ENCODE peak calls at places on chromosomes 3 and 15, in seven cellular contexts. One of them, this sample, is unnamed.
A peak's percentile ranks its signal among the peaks of the same experiment; 100 is the strongest.

GRCh38 chr15:55721554-55722185 is 21.3 kb downstream of the PRTG start:
- DNase-seq in H9: no peak
- DNase-seq in SK-N-SH: no peak
- DNase-seq in PC-3: no peak
- DNase-seq in hepatocyte: no peak
- DNase-seq in HCT116: no peak
- DNase-seq in OCI-LY7: no peak
- DNase-seq in this sample: no peak

GRCh38 chr15:65839354-65839901 is 29.9 kb upstream of the RAB11A start:
- DNase-seq in H9: no peak
- DNase-seq in SK-N-SH: no peak
- DNase-seq in PC-3: no peak
- DNase-seq in hepatocyte: no peak
- DNase-seq in HCT116: no peak
- DNase-seq in OCI-LY7: no peak
- DNase-seq in this sample: no peak

GRCh38 chr15:65981837-65982696 is 112.8 kb downstream of the RAB11A start:
- DNase-seq in H9: peak; percentile 93
- DNase-seq in SK-N-SH: peak; percentile 91
- DNase-seq in PC-3: no peak
- DNase-seq in hepatocyte: peak; percentile 69
- DNase-seq in HCT116: peak; percentile 15
- DNase-seq in OCI-LY7: peak; percentile 75
- DNase-seq in this sample: peak; percentile 86

GRCh38 chr3:50503504-50503903 is at the start of gene CACNA2D2:
- DNase-seq in H9: peak; percentile 71
- DNase-seq in SK-N-SH: peak; percentile 96
- DNase-seq in PC-3: peak; percentile 54
- DNase-seq in hepatocyte: peak; percentile 80
- DNase-seq in HCT116: peak; percentile 15
- DNase-seq in OCI-LY7: no peak
- DNase-seq in this sample: no peak

GRCh38 chr3:27666277-27666676 is 55.8 kb downstream of the EOMES start:
- DNase-seq in H9: peak; percentile 49
- DNase-seq in SK-N-SH: no peak
- DNase-seq in PC-3: no peak
- DNase-seq in hepatocyte: no peak
- DNase-seq in HCT116: no peak
- DNase-seq in OCI-LY7: no peak
- DNase-seq in this sample: no peak

GRCh38 chr3:13161021-13161759 is 88.0 kb upstream of the IQSEC1 start:
- DNase-seq in H9: peak; percentile 45
- DNase-seq in SK-N-SH: peak; percentile 64
- DNase-seq in PC-3: no peak
- DNase-seq in hepatocyte: no peak
- DNase-seq in HCT116: no peak
- DNase-seq in OCI-LY7: no peak
- DNase-seq in this sample: no peak

GRCh38 chr3:44661189-44661588 is 12.7 kb downstream of the ZNF35 start:
- DNase-seq in H9: no peak
- DNase-seq in SK-N-SH: no peak
- DNase-seq in PC-3: peak; percentile 15
- DNase-seq in hepatocyte: no peak
- DNase-seq in HCT116: no peak
- DNase-seq in OCI-LY7: peak; percentile 12
- DNase-seq in this sample: no peak

GRCh38 chr3:4684976-4685375 is 191.8 kb downstream of the ITPR1 start:
- DNase-seq in H9: no peak
- DNase-seq in SK-N-SH: no peak
- DNase-seq in PC-3: no peak
- DNase-seq in hepatocyte: no peak
- DNase-seq in HCT116: no peak
- DNase-seq in OCI-LY7: no peak
- DNase-seq in this sample: no peak

GRCh38 chr3:56878046-56878445 is 76.3 kb upstream of the ARHGEF3 start:
- DNase-seq in H9: no peak
- DNase-seq in SK-N-SH: no peak
- DNase-seq in PC-3: no peak
- DNase-seq in hepatocyte: no peak
- DNase-seq in HCT116: no peak
- DNase-seq in OCI-LY7: no peak
- DNase-seq in this sample: no peak

GRCh38 chr3:107367353-107367752 is 9.9 kb upstream of the CCDC54 start:
- DNase-seq in H9: no peak
- DNase-seq in SK-N-SH: no peak
- DNase-seq in PC-3: peak; percentile 95
- DNase-seq in hepatocyte: no peak
- DNase-seq in HCT116: peak; percentile 6
- DNase-seq in OCI-LY7: peak; percentile 5
- DNase-seq in this sample: peak; percentile 43

GRCh38 chr3:82462977-82463376 is 701.5 kb upstream of the GBE1 start:
- DNase-seq in H9: no peak
- DNase-seq in SK-N-SH: no peak
- DNase-seq in PC-3: no peak
- DNase-seq in hepatocyte: peak; percentile 15
- DNase-seq in HCT116: no peak
- DNase-seq in OCI-LY7: no peak
- DNase-seq in this sample: no peak

GRCh38 chr15:46365612-46366011 is 730.8 kb downstream of the SQOR start:
- DNase-seq in H9: no peak
- DNase-seq in SK-N-SH: no peak
- DNase-seq in PC-3: peak; percentile 1
- DNase-seq in hepatocyte: no peak
- DNase-seq in HCT116: no peak
- DNase-seq in OCI-LY7: no peak
- DNase-seq in this sample: no peak

GRCh38 chr3:175338775-175339535 is 479.8 kb downstream of the NAALADL2 start:
- DNase-seq in H9: peak; percentile 31
- DNase-seq in SK-N-SH: no peak
- DNase-seq in PC-3: peak; percentile 74
- DNase-seq in hepatocyte: peak; percentile 16
- DNase-seq in HCT116: peak; percentile 63
- DNase-seq in OCI-LY7: no peak
- DNase-seq in this sample: no peak

GRCh38 chr3:194046995-194047681 is 88.8 kb upstream of the HES1 start:
- DNase-seq in H9: no peak
- DNase-seq in SK-N-SH: peak; percentile 38
- DNase-seq in PC-3: no peak
- DNase-seq in hepatocyte: no peak
- DNase-seq in HCT116: no peak
- DNase-seq in OCI-LY7: peak; percentile 77
- DNase-seq in this sample: no peak

GRCh38 chr15:52093539-52094502 is 18.8 kb downstream of the BCL2L10 start:
- DNase-seq in H9: no peak
- DNase-seq in SK-N-SH: no peak
- DNase-seq in PC-3: peak; percentile 93
- DNase-seq in hepatocyte: no peak
- DNase-seq in HCT116: no peak
- DNase-seq in OCI-LY7: no peak
- DNase-seq in this sample: no peak

GRCh38 chr3:54062546-54062945 is 59.8 kb upstream of the CACNA2D3 start:
- DNase-seq in H9: no peak
- DNase-seq in SK-N-SH: no peak
- DNase-seq in PC-3: no peak
- DNase-seq in hepatocyte: no peak
- DNase-seq in HCT116: no peak
- DNase-seq in OCI-LY7: no peak
- DNase-seq in this sample: no peak

GRCh38 chr15:48653913-48654630 is 8.6 kb upstream of the FBN1 start:
- DNase-seq in H9: no peak
- DNase-seq in SK-N-SH: no peak
- DNase-seq in PC-3: no peak
- DNase-seq in hepatocyte: no peak
- DNase-seq in HCT116: no peak
- DNase-seq in OCI-LY7: no peak
- DNase-seq in this sample: no peak

GRCh38 chr15:48654799-48655198 is 9.3 kb upstream of the FBN1 start:
- DNase-seq in H9: no peak
- DNase-seq in SK-N-SH: no peak
- DNase-seq in PC-3: no peak
- DNase-seq in hepatocyte: no peak
- DNase-seq in HCT116: no peak
- DNase-seq in OCI-LY7: no peak
- DNase-seq in this sample: no peak

GRCh38 chr15:48653216-48653615 is 7.7 kb upstream of the FBN1 start:
- DNase-seq in H9: no peak
- DNase-seq in SK-N-SH: no peak
- DNase-seq in PC-3: no peak
- DNase-seq in hepatocyte: no peak
- DNase-seq in HCT116: no peak
- DNase-seq in OCI-LY7: no peak
- DNase-seq in this sample: no peak

GRCh38 chr15:48650931-48651330 is 5.4 kb upstream of the FBN1 start:
- DNase-seq in H9: no peak
- DNase-seq in SK-N-SH: no peak
- DNase-seq in PC-3: no peak
- DNase-seq in hepatocyte: no peak
- DNase-seq in HCT116: no peak
- DNase-seq in OCI-LY7: no peak
- DNase-seq in this sample: no peak

GRCh38 chr15:48652510-48653076 is 7.1 kb upstream of the FBN1 start:
- DNase-seq in H9: no peak
- DNase-seq in SK-N-SH: no peak
- DNase-seq in PC-3: no peak
- DNase-seq in hepatocyte: no peak
- DNase-seq in HCT116: no peak
- DNase-seq in OCI-LY7: no peak
- DNase-seq in this sample: no peak
- H2AFZ ChIP-seq in H9: no peak overlapping the region
- H2AFZ ChIP-seq in SK-N-SH: no peak overlapping the region
- H2AFZ ChIP-seq in PC-3: no peak overlapping the region
- H2AFZ ChIP-seq in hepatocyte: no peak overlapping the region
- H2AFZ ChIP-seq in HCT116: no peak overlapping the region
- H2AFZ ChIP-seq in OCI-LY7: no peak overlapping the region
- H2AFZ ChIP-seq in this sample: no peak overlapping the region

GRCh38 chr15:74464216-74464615 is 3.3 kb upstream of the UBL7 start:
- DNase-seq in H9: no peak
- DNase-seq in SK-N-SH: no peak
- DNase-seq in PC-3: no peak
- DNase-seq in hepatocyte: no peak
- DNase-seq in HCT116: no peak
- DNase-seq in OCI-LY7: peak; percentile 38
- DNase-seq in this sample: peak; percentile 57
- H2AFZ ChIP-seq in H9: no peak overlapping the region
- H2AFZ ChIP-seq in SK-N-SH: no peak overlapping the region
- H2AFZ ChIP-seq in PC-3: no peak overlapping the region
- H2AFZ ChIP-seq in hepatocyte: no peak overlapping the region
- H2AFZ ChIP-seq in HCT116: no peak overlapping the region
- H2AFZ ChIP-seq in OCI-LY7: no peak overlapping the region
- H2AFZ ChIP-seq in this sample: peak overlapping the region; percentile 83

GRCh38 chr15:98855815-98856539 is 151.6 kb downstream of the PGPEP1L start:
- DNase-seq in H9: no peak
- DNase-seq in SK-N-SH: no peak
- DNase-seq in PC-3: no peak
- DNase-seq in hepatocyte: no peak
- DNase-seq in HCT116: no peak
- DNase-seq in OCI-LY7: no peak
- DNase-seq in this sample: no peak

GRCh38 chr15:98856540-98856907 is 151.1 kb downstream of the PGPEP1L start:
- DNase-seq in H9: no peak
- DNase-seq in SK-N-SH: no peak
- DNase-seq in PC-3: peak; percentile 74
- DNase-seq in hepatocyte: no peak
- DNase-seq in HCT116: no peak
- DNase-seq in OCI-LY7: no peak
- DNase-seq in this sample: no peak

GRCh38 chr15:98854496-98854895 is 153.1 kb downstream of the PGPEP1L start:
- DNase-seq in H9: no peak
- DNase-seq in SK-N-SH: no peak
- DNase-seq in PC-3: no peak
- DNase-seq in hepatocyte: no peak
- DNase-seq in HCT116: no peak
- DNase-seq in OCI-LY7: no peak
- DNase-seq in this sample: no peak

GRCh38 chr15:98853593-98854420 is 153.8 kb downstream of the PGPEP1L start:
- DNase-seq in H9: no peak
- DNase-seq in SK-N-SH: no peak
- DNase-seq in PC-3: peak; percentile 33
- DNase-seq in hepatocyte: peak; percentile 22
- DNase-seq in HCT116: no peak
- DNase-seq in OCI-LY7: no peak
- DNase-seq in this sample: no peak

DNA sequence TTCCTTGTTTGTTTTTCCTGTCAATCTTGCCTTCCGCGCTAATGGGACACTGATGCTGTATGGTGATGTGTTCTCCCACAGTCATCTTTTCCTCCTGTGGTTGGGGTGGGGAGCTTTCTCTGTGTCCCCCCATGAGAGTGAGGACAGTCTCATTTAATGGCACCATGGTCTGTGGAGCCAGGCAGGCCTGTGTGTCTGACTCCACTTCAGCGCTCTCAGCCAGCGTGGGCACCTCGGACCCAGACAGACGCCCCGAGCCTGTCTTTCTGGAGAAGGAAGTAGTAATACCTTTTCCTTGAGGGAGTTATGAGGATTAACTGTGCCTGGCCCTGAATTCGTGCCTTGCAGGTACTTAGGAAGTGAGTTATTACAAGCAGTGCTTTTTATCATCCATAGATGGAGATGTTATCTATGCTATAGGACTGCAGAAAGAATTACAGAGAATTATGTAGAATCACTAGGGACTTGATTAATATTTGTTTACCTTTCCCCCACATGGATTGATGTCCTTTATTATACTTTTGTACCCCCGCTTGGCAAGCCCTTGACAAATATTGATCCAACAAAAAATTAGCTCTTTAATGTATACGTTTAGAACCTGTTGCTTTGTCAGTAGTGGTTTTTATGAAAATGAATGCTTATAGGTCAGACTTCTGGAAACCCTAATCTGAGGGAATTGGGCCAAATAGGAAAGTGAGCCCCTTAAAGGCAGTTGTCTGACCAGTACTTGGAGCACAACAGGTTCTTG is 152.4 kb downstream of the PGPEP1L start:
- DNase-seq in H9: no peak
- DNase-seq in SK-N-SH: no peak
- DNase-seq in PC-3: peak; percentile 52
- DNase-seq in hepatocyte: no peak
- DNase-seq in HCT116: no peak
- DNase-seq in OCI-LY7: no peak
- DNase-seq in this sample: no peak
- H2AFZ ChIP-seq in H9: no peak overlapping the region
- H2AFZ ChIP-seq in SK-N-SH: no peak overlapping the region
- H2AFZ ChIP-seq in PC-3: no peak overlapping the region
- H2AFZ ChIP-seq in hepatocyte: no peak overlapping the region
- H2AFZ ChIP-seq in HCT116: no peak overlapping the region
- H2AFZ ChIP-seq in OCI-LY7: no peak overlapping the region
- H2AFZ ChIP-seq in this sample: no peak overlapping the region

DNA sequence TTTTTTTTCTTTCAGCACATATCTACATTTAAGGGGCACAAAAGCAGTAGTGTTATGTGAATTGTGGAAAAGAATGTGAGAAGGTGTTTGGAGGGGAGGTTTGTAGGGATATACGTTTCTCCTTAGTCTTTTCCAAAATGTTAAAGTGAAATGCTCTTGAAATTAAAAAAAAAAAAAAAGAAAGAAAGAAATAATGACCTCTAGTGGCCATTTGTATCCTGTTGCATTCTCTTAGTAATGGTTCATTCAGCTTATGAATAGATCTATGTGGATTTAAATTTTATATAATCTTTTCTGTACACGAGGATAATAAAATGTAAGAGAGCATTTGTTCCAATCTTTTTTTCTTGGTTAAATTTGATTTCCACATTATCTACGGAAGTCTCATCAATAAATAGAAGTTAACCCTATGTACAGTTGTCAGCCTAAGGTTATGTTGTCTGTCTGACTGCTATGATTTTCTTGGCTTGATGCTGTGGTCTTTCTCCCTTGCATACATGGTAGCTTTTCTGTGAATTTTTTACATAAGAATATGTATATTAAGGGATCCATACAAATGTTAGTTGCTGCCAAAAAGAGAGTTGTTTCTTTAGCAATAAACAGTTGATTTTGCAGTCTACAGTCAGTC is 1.7 kb downstream of the P2RY13 start:
- DNase-seq in H9: no peak
- DNase-seq in SK-N-SH: peak; percentile 7
- DNase-seq in PC-3: peak; percentile 64
- DNase-seq in hepatocyte: no peak
- DNase-seq in HCT116: no peak
- DNase-seq in OCI-LY7: peak; percentile 35
- DNase-seq in this sample: peak; percentile 68
- H2AFZ ChIP-seq in H9: no peak overlapping the region
- H2AFZ ChIP-seq in SK-N-SH: no peak overlapping the region
- H2AFZ ChIP-seq in PC-3: peak overlapping the region; percentile 43
- H2AFZ ChIP-seq in hepatocyte: no peak overlapping the region
- H2AFZ ChIP-seq in HCT116: peak overlapping the region; percentile 22
- H2AFZ ChIP-seq in OCI-LY7: no peak overlapping the region
- H2AFZ ChIP-seq in this sample: no peak overlapping the region

This sample was measured in Karpas-422.